ENCODE peak calls at places on chromosome 4, in six cellular contexts. S is fibroblast of lung, A is A549, T is tibial artery, L is ovary, P is IMR-90. F is an unnamed sample.

GRCh38 chr4:90220453-90220852 is 93.3 kb downstream of the CCSER1 start:
- DNase-seq in L (no peak), T (no peak), P (no peak), S (no peak), A (no peak), F (no peak)

GRCh38 chr4:31366041-31366440 is 645.9 kb downstream of the PCDH7 start:
- DNase-seq in T (no peak), L (no peak), P (peak; percentile 30), S (peak; percentile 9), A (no peak), F (no peak)

GRCh38 chr4:8191136-8191747 is 7.8 kb upstream of the SH3TC1 start:
- DNase-seq in A (no peak), T (peak; percentile 88), L (no peak), P (peak; percentile 44), S (peak; percentile 80), F (no peak)

GRCh38 chr4:121164291-121164690 is at the start of gene TNIP3:
- DNase-seq in A (no peak), T (no peak), S (no peak), P (peak; percentile 55), L (no peak), F (no peak)

GRCh38 chr4:52836653-52837052 is 25.5 kb upstream of the RASL11B start:
- DNase-seq in T (no peak), S (no peak), L (no peak), P (no peak), A (no peak), F (no peak)

GRCh38 chr4:86446996-86447395 is 87.1 kb upstream of the MAPK10 start:
- DNase-seq in P (no peak), T (no peak), A (no peak), L (no peak), S (no peak), F (no peak)

GRCh38 chr4:78654809-78655208 is 103.2 kb downstream of the ANXA3 start:
- DNase-seq in A (no peak), L (no peak), S (peak; percentile 70), T (no peak), P (peak; percentile 58), F (no peak)

GRCh38 chr4:113701156-113701555 is 60.4 kb downstream of the CAMK2D start:
- DNase-seq in L (no peak), P (no peak), S (no peak), T (no peak), A (no peak), F (no peak)

GRCh38 chr4:5664778-5665177 is 43.6 kb downstream of the EVC2 start:
- DNase-seq in L (no peak), P (no peak), A (no peak), T (no peak), S (no peak), F (no peak)

GRCh38 chr4:104395219-104395618 is 99.5 kb downstream of the CXXC4 start:
- DNase-seq in T (no peak), S (peak; percentile 17), L (no peak), P (no peak), A (no peak), F (no peak)

GRCh38 chr4:184473515-184474260 is 662 bp downstream of the IRF2 start:
- DNase-seq in P (peak; percentile 32), S (peak; percentile 44), A (peak; percentile 24), T (no peak), L (peak; percentile 60), F (peak; percentile 52)

GRCh38 chr4:164772076-164772475 is 18.1 kb downstream of the SMIM31 start:
- DNase-seq in L (no peak), A (no peak), T (no peak), S (no peak), P (no peak), F (no peak)

GRCh38 chr4:8594097-8595038 is 1.8 kb downstream of the CPZ start:
- DNase-seq in P (peak; percentile 72), L (peak; percentile 80), A (peak; percentile 77), T (no peak), S (peak; percentile 78), F (peak; percentile 41)

GRCh38 chr4:29224911-29225310 is 1495.3 kb upstream of the PCDH7 start:
- DNase-seq in L (no peak), A (no peak), S (no peak), T (no peak), P (no peak), F (no peak)
- TF ChIP-seq CTCF in L (no peak), A (no peak), S (no peak), T (no peak), P (no peak), F (no peak)

GRCh38 chr4:77310931-77311330 is 153.9 kb downstream of the CCNG2 start:
- DNase-seq in T (no peak), A (no peak), P (no peak), L (no peak), S (no peak), F (no peak)

GRCh38 chr4:77306496-77306895 is 149.5 kb downstream of the CCNG2 start:
- DNase-seq in P (no peak), T (no peak), A (no peak), L (no peak), S (no peak), F (no peak)

GRCh38 chr4:77309496-77309895 is 152.5 kb downstream of the CCNG2 start:
- DNase-seq in A (no peak), T (no peak), L (no peak), S (no peak), P (no peak), F (no peak)

GRCh38 chr4:77305766-77306165 is 148.8 kb downstream of the CCNG2 start:
- DNase-seq in L (no peak), T (no peak), P (no peak), S (no peak), A (no peak), F (no peak)

DNA sequence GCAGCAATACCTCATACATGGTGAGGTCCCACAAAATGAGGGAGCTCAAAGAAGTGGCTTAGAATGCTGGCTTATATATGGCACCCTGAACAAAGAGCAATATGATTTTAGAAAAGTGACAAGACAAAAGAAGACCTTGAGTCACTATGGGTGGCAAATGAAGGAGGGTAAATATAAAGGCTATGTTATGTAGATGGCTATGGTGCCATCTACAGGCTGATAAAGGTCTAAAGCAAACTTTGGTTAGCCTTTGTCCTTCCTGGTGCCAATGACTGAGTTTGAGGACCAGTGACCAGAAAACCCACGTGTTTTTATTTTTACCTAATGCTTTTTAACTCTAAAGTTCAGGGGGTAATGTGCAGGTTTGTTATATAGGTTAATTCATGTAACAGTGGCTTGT is 151.8 kb downstream of the CCNG2 start:
- DNase-seq in T (no peak), A (peak; percentile 21), S (peak; percentile 29), L (no peak), P (peak; percentile 35), F (no peak)
- TF ChIP-seq CTCF in T (no peak), A (peak; percentile 40), S (peak; percentile 35), L (no peak), P (peak; percentile 54), F (no peak)

GRCh38 chr4:61397174-61397573 is 197.0 kb downstream of the ADGRL3 start:
- DNase-seq in T (no peak), P (peak; percentile 1), L (no peak), A (no peak), S (peak; percentile 75), F (no peak)

GRCh38 chr4:61406677-61407076 is 206.6 kb downstream of the ADGRL3 start:
- DNase-seq in A (no peak), P (no peak), T (no peak), S (no peak), L (no peak), F (no peak)

GRCh38 chr4:61405307-61405706 is 205.2 kb downstream of the ADGRL3 start:
- DNase-seq in S (no peak), L (no peak), A (no peak), P (no peak), T (no peak), F (no peak)

GRCh38 chr4:61400446-61400845 is 200.3 kb downstream of the ADGRL3 start:
- DNase-seq in L (no peak), S (no peak), A (no peak), T (no peak), P (no peak), F (no peak)

DNA sequence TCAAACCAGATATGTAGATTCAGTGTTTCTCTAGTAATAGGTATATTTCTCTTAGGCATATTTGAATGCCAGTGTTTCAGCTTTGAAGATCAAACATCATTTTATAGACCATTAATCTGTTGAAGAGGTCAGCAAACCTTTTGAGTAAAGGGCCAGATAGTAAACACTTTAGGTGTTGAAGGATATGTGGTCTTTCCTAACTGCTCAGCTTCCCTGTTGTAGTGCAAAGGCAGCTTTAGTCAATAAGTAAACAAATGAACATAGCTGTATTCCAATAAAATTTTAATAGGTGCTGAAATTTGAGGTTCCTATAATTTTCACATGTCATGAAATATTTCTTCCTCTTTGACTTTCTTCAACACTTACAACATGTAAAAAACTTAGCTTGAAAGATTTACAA is 201.6 kb downstream of the ADGRL3 start:
- DNase-seq in A (no peak), S (no peak), L (no peak), P (no peak), T (no peak), F (no peak)
- TF ChIP-seq CTCF in A (no peak), S (no peak), L (no peak), P (no peak), T (no peak), F (no peak)

GRCh38 chr4:81404294-81404693 is 67.4 kb downstream of the RASGEF1B start:
- DNase-seq in A (no peak), P (peak; percentile 5), T (no peak), S (peak; percentile 15), L (no peak), F (no peak)
- TF ChIP-seq CTCF in A (no peak), P (peak; percentile 31), T (no peak), S (peak; percentile 28), L (no peak), F (no peak)

GRCh38 chr4:152374606-152375285 is 161.1 kb downstream of the FBXW7 start:
- DNase-seq in S (no peak), T (no peak), P (peak; percentile 22), L (no peak), A (no peak), F (no peak)
- TF ChIP-seq CTCF in S (no peak), T (no peak), P (no peak), L (no peak), A (no peak), F (no peak)

DNA sequence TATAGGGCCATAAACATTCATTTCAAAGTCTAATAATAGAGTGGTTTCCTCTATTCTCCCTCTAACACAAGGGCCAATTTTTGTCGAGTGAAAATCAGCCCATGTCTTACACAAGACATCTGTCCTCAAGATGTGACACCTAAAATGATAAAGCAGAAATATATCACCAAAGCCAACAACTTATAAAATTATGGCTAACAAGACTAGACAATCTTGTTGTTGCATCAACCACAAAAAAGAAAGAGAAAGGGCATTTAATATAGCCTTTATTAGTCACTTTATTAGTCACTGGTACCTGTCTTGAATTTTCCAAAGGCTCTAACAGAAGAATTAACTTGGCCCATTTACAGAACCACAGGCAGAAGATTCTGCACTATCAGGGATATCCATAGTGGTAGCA is 161.6 kb downstream of the SMIM20 start:
- DNase-seq in S (no peak), P (no peak), T (no peak), L (no peak), A (no peak), F (no peak)
- TF ChIP-seq CTCF in S (no peak), P (no peak), T (no peak), L (no peak), A (no peak), F (no peak)

F was measured in activated CD8-positive, alpha-beta T cell treated with anti-CD3 and anti-CD28 coated beads for 36 hours.